ENCODE peak calls at places on chromosomes 5 and 9, in four cellular contexts. One of them, this sample, is unnamed.

GRCh38 chr5:153941265-153941664 is 97.4 kb downstream of the FAM114A2 start:
- DNase-seq in activated B cell treated with CpG ODN at 0.5 μM for 24 hours: no peak
- DNase-seq in mucosa of descending colon: no peak
- DNase-seq in H1: no peak
- DNase-seq in this sample: no peak

GRCh38 chr9:135290086-135290485 is 189.5 kb upstream of the PPP1R26 start:
- DNase-seq in mucosa of descending colon: no peak
- DNase-seq in H1: no peak
- DNase-seq in activated B cell treated with CpG ODN at 0.5 μM for 24 hours: no peak
- DNase-seq in this sample: no peak

GRCh38 chr5:147558826-147559225 is 49.0 kb upstream of the DPYSL3 start:
- DNase-seq in activated B cell treated with CpG ODN at 0.5 μM for 24 hours: no peak
- DNase-seq in H1: no peak
- DNase-seq in mucosa of descending colon: peak
- DNase-seq in this sample: no peak

GRCh38 chr5:179322071-179323025 is 22.9 kb downstream of the ADAMTS2 start:
- DNase-seq in activated B cell treated with CpG ODN at 0.5 μM for 24 hours: no peak
- DNase-seq in H1: no peak
- DNase-seq in mucosa of descending colon: no peak
- DNase-seq in this sample: no peak

GRCh38 chr9:35645736-35646582 is 4.8 kb downstream of the SIT1 start:
- DNase-seq in activated B cell treated with CpG ODN at 0.5 μM for 24 hours: no peak
- DNase-seq in mucosa of descending colon: peak
- DNase-seq in H1: no peak
- DNase-seq in this sample: no peak

GRCh38 chr5:170293273-170293672 is 4.3 kb downstream of the LCP2 start:
- DNase-seq in H1: no peak
- DNase-seq in mucosa of descending colon: peak
- DNase-seq in activated B cell treated with CpG ODN at 0.5 μM for 24 hours: peak
- DNase-seq in this sample: no peak

GRCh38 chr9:87891754-87892153 is 9.1 kb downstream of the SPATA31E1 start:
- DNase-seq in activated B cell treated with CpG ODN at 0.5 μM for 24 hours: no peak
- DNase-seq in mucosa of descending colon: no peak
- DNase-seq in H1: no peak
- DNase-seq in this sample: no peak

GRCh38 chr5:130520211-130520610 is 615.9 kb downstream of the CHSY3 start:
- DNase-seq in mucosa of descending colon: no peak
- DNase-seq in H1: no peak
- DNase-seq in activated B cell treated with CpG ODN at 0.5 μM for 24 hours: no peak
- DNase-seq in this sample: no peak

GRCh38 chr9:110288503-110288902 is 32.2 kb upstream of the TXN start:
- DNase-seq in activated B cell treated with CpG ODN at 0.5 μM for 24 hours: no peak
- DNase-seq in mucosa of descending colon: no peak
- DNase-seq in H1: no peak
- DNase-seq in this sample: no peak

GRCh38 chr5:74227081-74227480 is 413.4 kb downstream of the ENC1 start:
- DNase-seq in mucosa of descending colon: peak
- DNase-seq in activated B cell treated with CpG ODN at 0.5 μM for 24 hours: no peak
- DNase-seq in H1: no peak
- DNase-seq in this sample: no peak

GRCh38 chr5:163682226-163682625 is 176.8 kb downstream of the MAT2B start:
- DNase-seq in activated B cell treated with CpG ODN at 0.5 μM for 24 hours: no peak
- DNase-seq in mucosa of descending colon: no peak
- DNase-seq in H1: no peak
- DNase-seq in this sample: no peak

GRCh38 chr5:64585654-64586053 is 79.8 kb downstream of the RGS7BP start:
- DNase-seq in mucosa of descending colon: no peak
- DNase-seq in H1: no peak
- DNase-seq in activated B cell treated with CpG ODN at 0.5 μM for 24 hours: no peak
- DNase-seq in this sample: no peak

GRCh38 chr5:77973253-77973609 is 197.1 kb upstream of the TBCA start:
- DNase-seq in mucosa of descending colon: no peak
- DNase-seq in activated B cell treated with CpG ODN at 0.5 μM for 24 hours: no peak
- DNase-seq in H1: no peak
- DNase-seq in this sample: no peak

GRCh38 chr5:77971965-77972544 is 195.9 kb upstream of the TBCA start:
- DNase-seq in H1: no peak
- DNase-seq in mucosa of descending colon: no peak
- DNase-seq in activated B cell treated with CpG ODN at 0.5 μM for 24 hours: no peak
- DNase-seq in this sample: no peak

GRCh38 chr5:77970891-77971290 is 194.8 kb upstream of the TBCA start:
- DNase-seq in activated B cell treated with CpG ODN at 0.5 μM for 24 hours: no peak
- DNase-seq in H1: no peak
- DNase-seq in mucosa of descending colon: no peak
- DNase-seq in this sample: no peak

GRCh38 chr5:77974576-77974975 is 198.4 kb upstream of the TBCA start:
- DNase-seq in H1: no peak
- DNase-seq in activated B cell treated with CpG ODN at 0.5 μM for 24 hours: no peak
- DNase-seq in mucosa of descending colon: no peak
- DNase-seq in this sample: no peak

GRCh38 chr5:77972545-77973252 is 196.6 kb upstream of the TBCA start:
- DNase-seq in H1: no peak
- DNase-seq in mucosa of descending colon: no peak
- DNase-seq in activated B cell treated with CpG ODN at 0.5 μM for 24 hours: peak
- DNase-seq in this sample: no peak
- TF ChIP-seq CTCF in H1: no peak
- TF ChIP-seq CTCF in mucosa of descending colon: no peak
- TF ChIP-seq CTCF in activated B cell treated with CpG ODN at 0.5 μM for 24 hours: no peak
- TF ChIP-seq CTCF in this sample: no peak

DNA sequence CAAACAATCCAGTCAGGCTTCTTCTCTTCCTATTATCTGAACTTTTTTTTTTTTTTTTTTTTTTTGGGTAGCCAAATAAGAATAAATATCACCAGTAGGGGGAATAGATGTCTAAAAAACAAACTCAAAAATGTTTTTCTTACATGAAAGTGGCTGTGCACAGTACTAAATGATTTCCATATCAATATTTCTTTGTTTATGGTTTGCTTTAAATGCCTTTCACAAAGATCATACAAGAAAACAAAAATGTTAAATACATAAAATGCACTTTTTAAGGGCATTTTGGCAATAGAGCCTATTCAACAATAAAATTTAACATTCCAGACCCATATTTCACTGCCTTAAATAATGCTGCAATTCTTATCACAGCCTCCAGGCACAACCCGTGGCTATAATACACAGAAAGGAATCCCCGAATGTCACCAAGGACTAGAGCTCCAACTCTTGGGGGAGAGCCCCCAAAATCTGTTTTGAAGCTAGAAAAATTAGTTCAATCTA is 91.1 kb upstream of the TBCA start:
- DNase-seq in mucosa of descending colon: no peak
- DNase-seq in activated B cell treated with CpG ODN at 0.5 μM for 24 hours: no peak
- DNase-seq in H1: no peak
- DNase-seq in this sample: no peak
- TF ChIP-seq CTCF in mucosa of descending colon: no peak
- TF ChIP-seq CTCF in activated B cell treated with CpG ODN at 0.5 μM for 24 hours: no peak
- TF ChIP-seq CTCF in H1: peak
- TF ChIP-seq CTCF in this sample: peak

GRCh38 chr9:137682431-137682991 is 63.7 kb downstream of the EHMT1 start:
- DNase-seq in activated B cell treated with CpG ODN at 0.5 μM for 24 hours: no peak
- DNase-seq in H1: no peak
- DNase-seq in mucosa of descending colon: no peak
- DNase-seq in this sample: no peak
- TF ChIP-seq CTCF in activated B cell treated with CpG ODN at 0.5 μM for 24 hours: no peak
- TF ChIP-seq CTCF in H1: no peak
- TF ChIP-seq CTCF in mucosa of descending colon: no peak
- TF ChIP-seq CTCF in this sample: no peak

GRCh38 chr5:14362511-14362910 is 219.1 kb upstream of the OTULINL start:
- DNase-seq in mucosa of descending colon: no peak
- DNase-seq in H1: no peak
- DNase-seq in activated B cell treated with CpG ODN at 0.5 μM for 24 hours: no peak
- DNase-seq in this sample: no peak

GRCh38 chr5:14364576-14365472 is 216.8 kb upstream of the OTULINL start:
- DNase-seq in H1: peak
- DNase-seq in mucosa of descending colon: peak
- DNase-seq in activated B cell treated with CpG ODN at 0.5 μM for 24 hours: no peak
- DNase-seq in this sample: no peak

GRCh38 chr5:14365831-14366435 is 215.7 kb upstream of the OTULINL start:
- DNase-seq in activated B cell treated with CpG ODN at 0.5 μM for 24 hours: no peak
- DNase-seq in H1: no peak
- DNase-seq in mucosa of descending colon: no peak
- DNase-seq in this sample: no peak

GRCh38 chr5:14366763-14367162 is 214.8 kb upstream of the OTULINL start:
- DNase-seq in activated B cell treated with CpG ODN at 0.5 μM for 24 hours: no peak
- DNase-seq in mucosa of descending colon: no peak
- DNase-seq in H1: no peak
- DNase-seq in this sample: no peak

DNA sequence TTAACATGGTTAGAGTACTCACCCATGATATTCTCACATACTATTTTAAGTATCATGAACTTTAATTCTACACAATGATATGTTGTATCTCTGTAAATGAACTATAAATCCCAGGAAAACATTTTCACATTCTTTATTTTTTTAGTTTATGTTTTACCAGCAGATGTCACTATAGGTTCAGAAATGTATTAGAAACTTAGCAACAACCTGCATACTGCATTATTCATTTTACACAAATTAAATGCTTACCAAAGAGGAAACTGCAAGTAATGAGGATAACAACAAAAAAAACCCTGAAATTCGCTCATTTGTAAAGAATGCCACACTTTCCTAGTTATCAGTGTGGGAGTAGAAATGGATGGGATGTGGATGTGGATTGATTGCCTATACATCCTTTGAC is 217.5 kb upstream of the OTULINL start:
- DNase-seq in mucosa of descending colon: no peak
- DNase-seq in activated B cell treated with CpG ODN at 0.5 μM for 24 hours: no peak
- DNase-seq in H1: no peak
- DNase-seq in this sample: no peak
- TF ChIP-seq CTCF in mucosa of descending colon: no peak
- TF ChIP-seq CTCF in activated B cell treated with CpG ODN at 0.5 μM for 24 hours: no peak
- TF ChIP-seq CTCF in H1: no peak
- TF ChIP-seq CTCF in this sample: peak

GRCh38 chr5:95262933-95263660 is 21.8 kb downstream of the MCTP1 start:
- DNase-seq in activated B cell treated with CpG ODN at 0.5 μM for 24 hours: no peak
- DNase-seq in H1: no peak
- DNase-seq in mucosa of descending colon: no peak
- DNase-seq in this sample: no peak

DNA sequence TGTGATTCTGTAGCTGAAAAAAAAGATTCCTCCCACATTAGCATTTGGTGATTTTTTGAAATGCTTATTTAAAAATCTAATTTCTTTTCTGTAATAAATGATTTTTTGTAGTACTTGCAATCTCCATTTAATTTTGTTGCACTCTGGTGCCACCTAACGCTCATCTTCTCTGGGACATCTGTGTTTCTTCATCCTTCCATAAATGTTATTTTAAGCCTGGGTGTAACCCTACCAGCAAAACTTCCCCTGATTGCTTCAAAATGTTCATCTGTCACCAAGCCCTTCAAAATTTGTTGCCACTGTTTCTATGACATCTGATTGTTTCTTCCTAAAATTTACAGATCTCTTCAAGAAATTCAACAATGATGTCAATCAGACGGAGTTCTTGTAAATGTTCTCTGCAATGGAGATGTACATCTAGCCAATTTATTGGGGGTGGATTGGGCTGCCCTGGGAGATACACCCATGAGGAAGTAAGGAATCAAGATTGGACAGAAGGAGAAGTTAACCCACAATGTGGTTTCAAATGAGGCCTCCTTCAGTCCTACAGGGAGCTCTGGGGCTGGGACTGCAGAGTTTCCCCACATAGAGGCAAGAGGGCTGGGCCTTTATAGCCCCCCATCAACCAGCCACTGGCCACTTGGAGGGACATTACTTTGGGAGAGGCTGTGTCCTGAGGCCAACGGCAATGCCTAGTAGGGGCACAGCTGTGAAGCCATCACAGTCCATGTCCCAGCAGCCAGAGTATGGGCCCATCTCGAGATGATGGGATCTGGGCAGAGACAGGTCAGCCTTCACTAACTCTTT is 23.3 kb downstream of the MCTP1 start:
- DNase-seq in mucosa of descending colon: peak
- DNase-seq in activated B cell treated with CpG ODN at 0.5 μM for 24 hours: no peak
- DNase-seq in H1: no peak
- DNase-seq in this sample: no peak
- TF ChIP-seq CTCF in mucosa of descending colon: no peak
- TF ChIP-seq CTCF in activated B cell treated with CpG ODN at 0.5 μM for 24 hours: no peak
- TF ChIP-seq CTCF in H1: peak
- TF ChIP-seq CTCF in this sample: peak

DNA sequence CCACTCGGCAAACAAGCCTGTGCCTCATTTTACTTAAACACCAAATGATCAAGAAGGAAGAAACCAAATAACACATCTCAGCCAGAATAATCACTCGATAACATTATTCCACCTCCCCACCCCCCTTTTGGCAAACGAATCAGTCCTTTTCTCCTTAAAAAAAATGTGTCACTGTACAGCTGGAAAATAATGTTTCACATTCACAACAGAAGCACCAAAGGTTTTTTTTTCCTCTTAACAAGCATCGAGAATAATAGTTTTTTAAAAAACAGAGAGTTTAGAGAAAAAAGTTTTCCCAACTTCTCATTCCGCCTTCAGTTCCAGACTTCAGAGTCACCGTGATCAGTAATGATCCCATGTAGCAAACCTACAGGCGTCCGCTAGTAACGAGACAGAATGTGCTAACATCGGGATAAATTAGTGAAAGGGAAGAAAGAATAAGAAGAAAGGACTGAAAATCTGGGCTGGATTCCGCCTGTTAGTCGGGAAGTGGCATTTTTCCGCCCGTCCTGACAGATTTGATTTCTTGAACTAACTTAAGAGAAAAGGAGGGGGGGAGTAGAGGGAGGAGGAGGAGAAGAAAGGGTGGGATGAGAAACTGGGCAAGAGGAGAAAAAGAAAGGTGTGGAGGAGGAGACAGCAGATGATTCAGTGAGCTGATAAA is at the start of gene ZNF608:
- DNase-seq in activated B cell treated with CpG ODN at 0.5 μM for 24 hours: no peak
- DNase-seq in mucosa of descending colon: peak
- DNase-seq in H1: no peak
- DNase-seq in this sample: no peak
- TF ChIP-seq CTCF in activated B cell treated with CpG ODN at 0.5 μM for 24 hours: no peak
- TF ChIP-seq CTCF in mucosa of descending colon: no peak
- TF ChIP-seq CTCF in H1: no peak
- TF ChIP-seq CTCF in this sample: peak

GRCh38 chr9:14383815-14384214 is 69.9 kb upstream of the NFIB start:
- DNase-seq in H1: no peak
- DNase-seq in activated B cell treated with CpG ODN at 0.5 μM for 24 hours: no peak
- DNase-seq in mucosa of descending colon: no peak
- DNase-seq in this sample: no peak

GRCh38 chr9:14379280-14379679 is 65.3 kb upstream of the NFIB start:
- DNase-seq in H1: no peak
- DNase-seq in activated B cell treated with CpG ODN at 0.5 μM for 24 hours: no peak
- DNase-seq in mucosa of descending colon: no peak
- DNase-seq in this sample: no peak

GRCh38 chr9:14380061-14380836 is 66.3 kb upstream of the NFIB start:
- DNase-seq in activated B cell treated with CpG ODN at 0.5 μM for 24 hours: no peak
- DNase-seq in mucosa of descending colon: no peak
- DNase-seq in H1: no peak
- DNase-seq in this sample: no peak

GRCh38 chr9:14389146-14389545 is 75.2 kb upstream of the NFIB start:
- DNase-seq in mucosa of descending colon: no peak
- DNase-seq in H1: no peak
- DNase-seq in activated B cell treated with CpG ODN at 0.5 μM for 24 hours: no peak
- DNase-seq in this sample: no peak

DNA sequence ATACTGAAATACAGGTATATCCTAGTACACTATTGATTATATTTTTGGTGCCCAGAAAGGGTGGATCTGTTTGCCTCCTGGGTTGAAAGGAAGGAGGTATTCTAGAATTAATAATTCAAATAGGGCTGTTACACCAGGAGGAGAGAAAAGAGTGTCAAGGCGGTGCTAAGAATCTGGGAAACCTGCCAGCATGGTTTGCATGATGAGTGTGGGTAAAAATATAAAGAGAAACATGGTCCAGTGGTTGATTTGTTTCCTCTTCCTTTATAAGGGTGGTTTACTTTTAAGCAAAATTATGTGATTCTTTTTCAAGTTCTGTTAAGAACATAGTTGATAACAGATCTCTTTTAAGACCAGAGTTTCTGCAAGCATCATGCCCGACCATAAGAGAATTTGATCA is 69.4 kb upstream of the NFIB start:
- DNase-seq in activated B cell treated with CpG ODN at 0.5 μM for 24 hours: no peak
- DNase-seq in mucosa of descending colon: no peak
- DNase-seq in H1: no peak
- DNase-seq in this sample: no peak
- TF ChIP-seq CTCF in activated B cell treated with CpG ODN at 0.5 μM for 24 hours: no peak
- TF ChIP-seq CTCF in mucosa of descending colon: no peak
- TF ChIP-seq CTCF in H1: no peak
- TF ChIP-seq CTCF in this sample: no peak